ENCODE peak calls at places on chromosomes 11 and 22, in six cellular contexts. J, H, O, D, I and K are unnamed samples.

GRCh38 chr11:34359548-34359891 is 1.7 kb upstream of the ABTB2 start:
- DNase-seq in D (no peak), I (no peak), O (no peak), H (no peak), J (no peak), K (no peak)

GRCh38 chr11:67644042-67644441 is 4.5 kb upstream of the TBX10 start:
- DNase-seq in D (no peak), J (no peak), H (no peak), I (no peak), O (no peak), K (no peak)

GRCh38 chr11:35303596-35304392 is 115.6 kb downstream of the SLC1A2 start:
- DNase-seq in J (no peak), H (no peak), D (no peak), I (peak), O (no peak), K (no peak)

GRCh38 chr11:44980533-44981427 is 30.1 kb upstream of the TP53I11 start:
- DNase-seq in O (no peak), H (no peak), D (no peak), J (no peak), I (no peak), K (no peak)

GRCh38 chr11:117328414-117329010 is 858 bp downstream of the CEP164 start:
- DNase-seq in O (no peak), D (peak), H (no peak), I (peak), J (no peak), K (no peak)

GRCh38 chr11:19711911-19712280 is 741 bp upstream of the NAV2 start:
- DNase-seq in H (no peak), I (no peak), D (no peak), J (no peak), O (no peak), K (no peak)

GRCh38 chr11:116791002-116791812 is 472 bp downstream of the APOA5 start:
- DNase-seq in D (peak), I (no peak), J (no peak), H (peak), O (peak), K (no peak)

GRCh38 chr11:78290293-78291176 is 101.8 kb downstream of the USP35 start:
- DNase-seq in O (no peak), H (no peak), J (peak), I (peak), D (no peak), K (no peak)

GRCh38 chr22:46801826-46802607 is 39.6 kb downstream of the TBC1D22A start:
- DNase-seq in J (no peak), H (no peak), O (no peak), D (no peak), I (no peak), K (no peak)

GRCh38 chr11:77090373-77091111 is 12.1 kb upstream of the OMP start:
- DNase-seq in H (no peak), D (no peak), O (no peak), J (no peak), I (no peak), K (no peak)

GRCh38 chr11:121038642-121039409 is 14.9 kb downstream of the TBCEL start:
- DNase-seq in O (no peak), H (no peak), J (no peak), D (no peak), I (no peak), K (no peak)

GRCh38 chr11:66159585-66159984 is 89.5 kb downstream of the PACS1 start:
- DNase-seq in J (no peak), I (no peak), O (no peak), D (no peak), H (no peak), K (no peak)

GRCh38 chr11:32479291-32479690 is 44.0 kb upstream of the WT1 start:
- DNase-seq in O (no peak), D (no peak), J (no peak), H (no peak), I (no peak), K (no peak)

GRCh38 chr22:36356708-36357694 is 30.8 kb downstream of the MYH9 start:
- DNase-seq in O (no peak), H (no peak), J (no peak), D (no peak), I (no peak), K (no peak)

GRCh38 chr11:11280826-11281225 is 72.2 kb downstream of the CSNK2A3 start:
- DNase-seq in D (no peak), O (no peak), I (no peak), H (no peak), J (no peak), K (no peak)

GRCh38 chr11:27296406-27296994 is 66.5 kb downstream of the CCDC34 start:
- DNase-seq in J (no peak), O (peak), I (no peak), H (no peak), D (no peak), K (no peak)

GRCh38 chr11:79414644-79415317 is 26.0 kb downstream of the TENM4 start:
- DNase-seq in O (peak), D (no peak), I (no peak), J (peak), H (no peak), K (no peak)

GRCh38 chr11:131771471-131771870 is 401.1 kb downstream of the NTM start:
- DNase-seq in D (no peak), I (no peak), O (no peak), J (no peak), H (no peak), K (no peak)